ENCODE peak calls at places on chromosomes 13 and 19, in ten cellular contexts. N is tibial artery; X is activated naive CD8-positive, alpha-beta T cell treated with anti-CD3 and anti-CD28 coated beads, Interleukin-2, amount 50 U/mL, for 24 hours; K is endothelial cell; J is GM13977; V is naive thymus-derived CD8-positive, alpha-beta T cell; Z is endothelial cell of umbilical vein; M is body of pancreas; P is activated CD8-positive, alpha-beta memory T cell treated with anti-CD3 and anti-CD28 coated beads, Interleukin-2, amount 10 ng/mL, durations not matched to agents 7 days and 5 days; I is iris pigment epithelial cell. H is an unnamed sample.

GRCh38 chr19:41711376-41712261 is 3.2 kb downstream of the CEACAM5 start:
- DNase-seq in J (no peak), K (no peak), Z (no peak), V (no peak), N (no peak), X (no peak), M (no peak), P (no peak), I (no peak), H (no peak)

GRCh38 chr19:56720281-56720680 is 48.7 kb upstream of the ZNF835 start:
- DNase-seq in Z (no peak), N (no peak), I (no peak), M (peak), X (no peak), P (no peak), J (no peak), V (no peak), K (no peak), H (no peak)

GRCh38 chr19:36183455-36183741 is 31.1 kb downstream of the ZNF565 start:
- DNase-seq in N (no peak), V (no peak), I (no peak), X (no peak), Z (no peak), K (no peak), J (no peak), M (no peak), P (no peak), H (no peak)

GRCh38 chr19:55459950-55460657 is 1.3 kb downstream of the ISOC2 start:
- DNase-seq in Z (peak), N (no peak), X (no peak), I (peak), V (no peak), K (no peak), M (no peak), J (no peak), P (no peak), H (no peak)

GRCh38 chr13:20616059-20616797 is 49.3 kb downstream of the IFT88 start:
- DNase-seq in V (no peak), P (no peak), X (no peak), J (no peak), I (peak), M (no peak), K (no peak), N (no peak), Z (peak), H (no peak)

GRCh38 chr19:42468273-42468796 is 25.6 kb upstream of the CXCL17 start:
- DNase-seq in X (no peak), I (peak), N (no peak), V (no peak), M (no peak), K (no peak), P (no peak), J (no peak), Z (no peak), H (no peak)

GRCh38 chr13:93320942-93321341 is 94.3 kb downstream of the GPC6 start:
- DNase-seq in K (no peak), J (no peak), I (no peak), N (no peak), Z (no peak), X (no peak), V (no peak), M (no peak), P (no peak), H (no peak)

GRCh38 chr13:85666356-85666755 is 132.9 kb downstream of the SLITRK6 start:
- DNase-seq in N (no peak), V (no peak), Z (no peak), P (no peak), J (no peak), X (no peak), M (no peak), I (no peak), K (no peak), H (no peak)

H was measured in activated CD8-positive, alpha-beta T cell treated with anti-CD3 and anti-CD28 coated beads, Interleukin-2, amount 10 ng/mL, durations not matched to agents 7 days and 5 days.